ENCODE peak calls at places on chromosomes 13 and 19, in four cellular contexts. One of them, this sample, is unnamed.

GRCh38 chr19:40139533-40140287 is 49.0 kb upstream of the ZNF780A start:
- DNase-seq in tibial nerve: no peak
- DNase-seq in body of pancreas: no peak
- DNase-seq in prostate gland: peak; percentile 19
- DNase-seq in this sample: no peak

GRCh38 chr13:42328672-42329071 is 56.7 kb downstream of the AKAP11 start:
- DNase-seq in prostate gland: no peak
- DNase-seq in tibial nerve: no peak
- DNase-seq in body of pancreas: no peak
- DNase-seq in this sample: no peak

GRCh38 chr13:57631607-57632275 is at the start of gene PCDH17:
- DNase-seq in prostate gland: no peak
- DNase-seq in body of pancreas: peak; percentile 33
- DNase-seq in tibial nerve: no peak
- DNase-seq in this sample: no peak

GRCh38 chr13:80341098-80341701 is at the start of gene SPRY2:
- DNase-seq in body of pancreas: peak; percentile 91
- DNase-seq in prostate gland: peak; percentile 96
- DNase-seq in tibial nerve: peak; percentile 93
- DNase-seq in this sample: peak; percentile 94

GRCh38 chr13:28548468-28548867 is 53.5 kb upstream of the FLT1 start:
- DNase-seq in prostate gland: no peak
- DNase-seq in body of pancreas: no peak
- DNase-seq in tibial nerve: no peak
- DNase-seq in this sample: no peak

GRCh38 chr13:96200810-96201209 is 110.9 kb downstream of the HS6ST3 start:
- DNase-seq in tibial nerve: no peak
- DNase-seq in prostate gland: no peak
- DNase-seq in body of pancreas: no peak
- DNase-seq in this sample: no peak

GRCh38 chr19:15432629-15433518 is 14.1 kb upstream of the AKAP8L start:
- DNase-seq in tibial nerve: peak; percentile 78
- DNase-seq in body of pancreas: peak; percentile 90
- DNase-seq in prostate gland: peak; percentile 84
- DNase-seq in this sample: peak; percentile 96

GRCh38 chr13:96141032-96141431 is 51.1 kb downstream of the HS6ST3 start:
- DNase-seq in tibial nerve: no peak
- DNase-seq in prostate gland: no peak
- DNase-seq in body of pancreas: no peak
- DNase-seq in this sample: no peak

GRCh38 chr13:60335531-60335930 is 61.5 kb upstream of the TDRD3 start:
- DNase-seq in prostate gland: no peak
- DNase-seq in tibial nerve: no peak
- DNase-seq in body of pancreas: no peak
- DNase-seq in this sample: no peak

GRCh38 chr19:17777840-17778620 is 16.9 kb upstream of the B3GNT3 start:
- DNase-seq in body of pancreas: peak; percentile 29
- DNase-seq in prostate gland: no peak
- DNase-seq in tibial nerve: no peak
- DNase-seq in this sample: peak; percentile 47

GRCh38 chr19:10334340-10335148 is 1.2 kb upstream of the RAVER1 start:
- DNase-seq in prostate gland: peak; percentile 94
- DNase-seq in tibial nerve: peak; percentile 92
- DNase-seq in body of pancreas: peak; percentile 98
- DNase-seq in this sample: peak; percentile 99

GRCh38 chr13:59452189-59452588 is 711.5 kb downstream of the DIAPH3 start:
- DNase-seq in prostate gland: no peak
- DNase-seq in tibial nerve: no peak
- DNase-seq in body of pancreas: no peak
- DNase-seq in this sample: peak; percentile 17

GRCh38 chr19:46442808-46443450 is 14.2 kb upstream of the PNMA8C start:
- DNase-seq in prostate gland: peak; percentile 71
- DNase-seq in body of pancreas: peak; percentile 66
- DNase-seq in tibial nerve: no peak
- DNase-seq in this sample: no peak

GRCh38 chr13:41458187-41458938 is 1.0 kb downstream of the RGCC start:
- DNase-seq in body of pancreas: peak; percentile 22
- DNase-seq in prostate gland: peak; percentile 16
- DNase-seq in tibial nerve: no peak
- DNase-seq in this sample: peak; percentile 32

GRCh38 chr19:41356984-41357739 is 3.4 kb upstream of the TGFB1 start:
- DNase-seq in body of pancreas: no peak
- DNase-seq in prostate gland: no peak
- DNase-seq in tibial nerve: no peak
- DNase-seq in this sample: no peak

GRCh38 chr13:108194435-108194936 is 20.9 kb downstream of the LIG4 start:
- DNase-seq in body of pancreas: no peak
- DNase-seq in prostate gland: no peak
- DNase-seq in tibial nerve: no peak
- DNase-seq in this sample: no peak

GRCh38 chr13:84455143-84455905 is 573.0 kb upstream of the SLITRK1 start:
- DNase-seq in body of pancreas: no peak
- DNase-seq in prostate gland: no peak
- DNase-seq in tibial nerve: no peak
- DNase-seq in this sample: no peak

GRCh38 chr13:46181799-46182490 is at the start of gene LCP1:
- DNase-seq in tibial nerve: no peak
- DNase-seq in body of pancreas: no peak
- DNase-seq in prostate gland: no peak
- DNase-seq in this sample: peak; percentile 47

GRCh38 chr13:102609696-102610095 is 12.9 kb downstream of the TPP2 start:
- DNase-seq in body of pancreas: no peak
- DNase-seq in prostate gland: no peak
- DNase-seq in tibial nerve: no peak
- DNase-seq in this sample: no peak

GRCh38 chr13:110265341-110265681 is 41.6 kb downstream of the COL4A1 start:
- DNase-seq in tibial nerve: no peak
- DNase-seq in body of pancreas: no peak
- DNase-seq in prostate gland: no peak
- DNase-seq in this sample: peak; percentile 86

GRCh38 chr13:72651196-72651595 is 76.2 kb downstream of the MZT1 start:
- DNase-seq in prostate gland: no peak
- DNase-seq in body of pancreas: no peak
- DNase-seq in tibial nerve: no peak
- DNase-seq in this sample: no peak

GRCh38 chr13:112124100-112124499 is 57.2 kb downstream of the SOX1 start:
- DNase-seq in tibial nerve: no peak
- DNase-seq in body of pancreas: no peak
- DNase-seq in prostate gland: no peak
- DNase-seq in this sample: no peak

GRCh38 chr13:49690133-49690989 is 925 bp downstream of the EBPL start:
- DNase-seq in body of pancreas: peak; percentile 65
- DNase-seq in tibial nerve: no peak
- DNase-seq in prostate gland: peak; percentile 73
- DNase-seq in this sample: no peak

GRCh38 chr19:34217952-34218817 is 36.2 kb upstream of the GARRE1 start:
- DNase-seq in tibial nerve: no peak
- DNase-seq in prostate gland: peak; percentile 84
- DNase-seq in body of pancreas: no peak
- DNase-seq in this sample: no peak

GRCh38 chr19:35294328-35294727 is 2.4 kb downstream of the MAG start:
- DNase-seq in body of pancreas: no peak
- DNase-seq in tibial nerve: no peak
- DNase-seq in prostate gland: no peak
- DNase-seq in this sample: no peak

GRCh38 chr13:94595006-94595942 is 678 bp downstream of the TGDS start:
- DNase-seq in body of pancreas: peak; percentile 23
- DNase-seq in prostate gland: no peak
- DNase-seq in tibial nerve: no peak
- DNase-seq in this sample: no peak

GRCh38 chr19:55172741-55173140 is 6.3 kb upstream of the DNAAF3 start:
- DNase-seq in prostate gland: no peak
- DNase-seq in body of pancreas: no peak
- DNase-seq in tibial nerve: no peak
- DNase-seq in this sample: no peak

GRCh38 chr13:31282741-31283455 is 83.1 kb downstream of the B3GLCT start:
- DNase-seq in tibial nerve: no peak
- DNase-seq in prostate gland: no peak
- DNase-seq in body of pancreas: no peak
- DNase-seq in this sample: no peak

DNA sequence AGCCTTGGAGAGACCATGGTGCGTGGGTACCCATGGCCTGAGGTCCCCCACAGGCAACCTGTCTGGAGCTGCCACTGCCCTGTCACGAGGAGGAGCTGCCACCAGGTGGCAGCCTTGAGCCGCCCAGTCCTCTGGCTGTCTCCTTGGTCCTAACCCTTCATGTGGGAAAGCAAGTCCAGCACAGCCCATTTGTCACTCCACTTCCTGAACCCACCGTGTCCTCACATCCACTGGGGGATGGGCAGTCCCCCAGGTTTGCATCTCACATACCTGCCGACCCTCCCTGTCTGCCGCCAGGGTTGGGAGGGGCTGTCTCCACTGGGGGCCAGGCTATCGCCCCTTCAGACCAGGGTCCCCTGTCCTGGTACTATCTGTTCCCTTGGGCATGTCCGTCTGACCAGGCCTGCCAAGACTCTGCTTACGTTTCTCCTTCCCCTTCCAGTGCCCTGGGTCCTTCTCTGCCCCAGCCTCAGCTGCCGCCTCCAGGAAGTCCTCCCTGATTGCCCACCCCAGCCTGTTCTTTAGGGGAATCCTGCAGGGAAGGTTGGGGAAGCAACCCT is 4.5 kb downstream of the FAM174C start:
- DNase-seq in tibial nerve: peak; percentile 59
- DNase-seq in body of pancreas: peak; percentile 86
- DNase-seq in prostate gland: peak; percentile 72
- DNase-seq in this sample: peak; percentile 95
- TF ChIP-seq POLR2A in tibial nerve: no peak
- TF ChIP-seq POLR2A in body of pancreas: no peak
- TF ChIP-seq POLR2A in prostate gland: no peak
- TF ChIP-seq POLR2A in this sample: no peak

GRCh38 chr19:12139309-12139708 is 841 bp downstream of the ZNF20 start:
- DNase-seq in tibial nerve: no peak
- DNase-seq in body of pancreas: no peak
- DNase-seq in prostate gland: no peak
- DNase-seq in this sample: peak; percentile 40

GRCh38 chr19:12139885-12140544 is at the start of gene ZNF20:
- DNase-seq in body of pancreas: peak; percentile 98
- DNase-seq in prostate gland: peak; percentile 99
- DNase-seq in tibial nerve: peak; percentile 95
- DNase-seq in this sample: peak; percentile 99

GRCh38 chr19:12141405-12141736 is 1.2 kb upstream of the ZNF20 start:
- DNase-seq in prostate gland: no peak
- DNase-seq in tibial nerve: no peak
- DNase-seq in body of pancreas: no peak
- DNase-seq in this sample: no peak

GRCh38 chr19:12140545-12141404 is 625 bp upstream of the ZNF20 start:
- DNase-seq in prostate gland: peak; percentile 87
- DNase-seq in tibial nerve: peak; percentile 72
- DNase-seq in body of pancreas: peak; percentile 93
- DNase-seq in this sample: peak; percentile 87

GRCh38 chr19:12137541-12137940 is 2.6 kb downstream of the ZNF20 start:
- DNase-seq in prostate gland: no peak
- DNase-seq in tibial nerve: no peak
- DNase-seq in body of pancreas: no peak
- DNase-seq in this sample: no peak
- TF ChIP-seq CTCF in prostate gland: no peak
- TF ChIP-seq CTCF in tibial nerve: no peak
- TF ChIP-seq CTCF in body of pancreas: peak; percentile 44
- TF ChIP-seq CTCF in this sample: no peak

DNA sequence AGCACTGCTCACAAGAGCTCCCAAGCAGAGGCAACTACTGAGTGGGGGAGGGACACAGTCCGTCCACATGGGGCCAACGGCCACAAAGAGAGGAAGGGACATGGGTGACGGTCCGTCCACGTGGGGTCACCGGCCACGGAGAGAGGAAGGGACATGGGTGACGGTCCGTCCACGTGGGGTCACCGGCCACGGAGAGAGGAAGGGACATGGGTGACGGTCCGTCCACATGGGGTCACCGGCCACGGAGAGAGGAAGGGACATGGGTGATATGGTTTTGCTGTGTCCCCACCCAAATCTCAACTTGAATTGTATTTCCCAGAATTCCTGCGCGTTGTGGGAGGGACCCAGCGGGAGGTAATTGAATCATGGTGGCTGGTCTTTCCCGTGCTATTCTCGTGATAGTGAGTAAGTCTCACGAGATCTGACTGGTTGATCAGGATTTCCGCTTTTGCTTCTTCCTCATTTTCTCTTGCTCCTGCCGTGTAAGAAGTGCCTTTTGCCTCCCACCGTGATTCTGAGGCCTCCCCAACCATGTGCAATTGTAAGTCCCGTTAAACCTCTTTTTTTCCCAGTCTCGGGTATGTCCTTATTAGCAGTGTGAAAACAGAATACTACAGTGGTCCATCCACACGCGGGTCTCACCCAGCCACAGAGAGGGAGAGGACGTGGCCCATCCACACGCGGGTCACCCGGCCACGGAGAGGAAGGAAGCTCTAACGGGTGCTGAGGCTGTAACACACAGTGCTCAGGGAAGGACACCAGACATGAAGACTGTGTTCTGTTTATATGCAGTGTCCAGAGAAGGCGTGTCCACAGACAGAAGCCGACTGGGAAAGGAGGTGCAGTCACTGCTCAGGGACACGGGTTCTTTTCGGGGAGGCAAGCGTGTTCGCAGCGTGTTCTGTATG is 48.5 kb downstream of the GAS6 start:
- DNase-seq in prostate gland: no peak
- DNase-seq in body of pancreas: no peak
- DNase-seq in tibial nerve: no peak
- DNase-seq in this sample: no peak
- TF ChIP-seq POLR2A in prostate gland: no peak
- TF ChIP-seq POLR2A in body of pancreas: peak; percentile 9
- TF ChIP-seq POLR2A in tibial nerve: no peak
- TF ChIP-seq POLR2A in this sample: no peak

DNA sequence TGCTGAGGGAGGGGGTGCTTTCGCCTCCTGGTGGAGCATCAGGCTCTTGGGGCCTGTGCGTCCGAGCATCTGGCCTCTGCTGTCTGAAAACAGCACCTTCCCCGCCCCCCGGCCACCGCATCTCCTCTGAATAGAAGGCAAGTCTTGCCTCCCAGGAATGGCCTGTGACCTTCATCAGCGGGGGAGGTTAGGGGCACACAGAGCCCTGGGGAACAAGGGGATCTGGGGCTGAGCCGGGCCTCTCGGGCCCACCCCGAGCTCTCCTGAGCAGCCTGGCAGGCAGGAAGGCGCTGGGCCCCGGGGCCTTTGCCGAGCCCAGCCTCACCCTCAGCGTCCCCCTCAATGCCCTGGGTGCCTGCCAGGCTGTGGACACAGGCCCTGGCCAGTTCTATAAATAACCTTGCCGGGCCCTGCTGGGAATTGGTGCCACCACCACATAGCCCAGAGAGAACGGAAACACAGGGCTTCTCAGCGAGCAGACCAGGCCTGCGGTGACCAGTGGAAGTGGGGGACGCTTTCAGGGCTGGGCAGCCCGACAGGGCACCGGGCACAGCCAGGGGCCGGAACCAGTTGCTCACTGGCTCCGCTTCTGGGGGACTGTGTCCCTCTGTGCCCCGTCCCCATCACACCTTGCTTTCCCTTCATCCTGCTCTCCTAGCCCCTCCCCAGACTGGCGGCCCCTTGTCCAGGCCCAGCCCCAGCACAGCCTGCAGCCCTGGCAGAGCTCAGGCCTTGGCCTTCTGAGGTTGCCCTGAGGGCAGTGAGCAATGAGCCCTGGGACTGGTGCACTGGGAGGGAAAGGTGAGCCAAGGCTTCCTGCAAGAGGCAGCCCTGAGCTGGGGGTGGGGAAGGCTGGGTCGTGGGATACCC is 9.5 kb downstream of the STK11 start:
- DNase-seq in prostate gland: no peak
- DNase-seq in body of pancreas: peak; percentile 67
- DNase-seq in tibial nerve: no peak
- DNase-seq in this sample: no peak
- TF ChIP-seq CTCF in prostate gland: no peak
- TF ChIP-seq CTCF in body of pancreas: no peak
- TF ChIP-seq CTCF in tibial nerve: no peak
- TF ChIP-seq CTCF in this sample: no peak